ENCODE peak calls at places on chromosomes 3 and 15, in six cellular contexts. D is SIG-M5; Y is activated CD8-positive, alpha-beta memory T cell treated with anti-CD3 and anti-CD28 coated beads, Interleukin-2, amount 50 U/mL, for 48 hours; C is NCI-H1436; F is activated gamma-delta T cell treated with Interleukin-2 at 50 U/mL for 16 hours; X is activated naive CD4-positive, alpha-beta T cell. G is an unnamed sample.

GRCh38 chr15:57503911-57504598 is 87.6 kb upstream of the MYZAP start:
- DNase-seq in D (no peak), Y (no peak), C (no peak), F (no peak), X (no peak), G (peak)

GRCh38 chr3:151146071-151146730 is 56.8 kb downstream of the GPR171 start:
- DNase-seq in D (no peak), Y (peak), C (peak), F (peak), X (peak), G (peak)

GRCh38 chr15:35888815-35889214 is 342.9 kb upstream of the DPH6 start:
- DNase-seq in D (no peak), Y (no peak), C (no peak), F (no peak), X (no peak), G (no peak)

GRCh38 chr15:83115831-83116565 is 8.6 kb downstream of the TM6SF1 start:
- DNase-seq in D (no peak), Y (no peak), C (no peak), F (no peak), X (no peak), G (no peak)

GRCh38 chr15:63972801-63973200 is 73.5 kb downstream of the DAPK2 start:
- DNase-seq in D (no peak), Y (peak), C (no peak), F (no peak), X (no peak), G (no peak)

GRCh38 chr3:171334465-171334811 is 125.8 kb downstream of the TNIK start:
- DNase-seq in D (no peak), Y (no peak), C (no peak), F (no peak), X (no peak), G (no peak)

GRCh38 chr15:83118968-83119367 is 11.5 kb downstream of the TM6SF1 start:
- DNase-seq in D (no peak), Y (no peak), C (no peak), F (no peak), X (no peak), G (no peak)

GRCh38 chr3:15645740-15646490 is 44.4 kb downstream of the BTD start:
- DNase-seq in D (no peak), Y (no peak), C (no peak), F (no peak), X (no peak), G (no peak)

GRCh38 chr3:119240101-119240581 is 537 bp downstream of the B4GALT4 start:
- DNase-seq in D (no peak), Y (no peak), C (no peak), F (no peak), X (no peak), G (peak)

GRCh38 chr3:50275996-50276761 is 2.7 kb upstream of the LSMEM2 start:
- DNase-seq in D (no peak), Y (no peak), C (no peak), F (no peak), X (no peak), G (peak)

G was measured in NCI-H510A treated with DMSO at 0.1 percent for 48 hours.